ENCODE peak calls at places on chromosomes 11 and 22, in six cellular contexts. One of them, this sample, is unnamed.

GRCh38 chr11:113782134-113782533 is 2.5 kb downstream of the CLDN25 start:
- DNase-seq in transverse colon: no peak
- DNase-seq in IMR-90: no peak
- DNase-seq in HCT116: no peak
- DNase-seq in breast epithelium: no peak
- DNase-seq in adrenal gland: no peak
- DNase-seq in this sample: no peak

GRCh38 chr11:69377029-69377952 is 83.3 kb downstream of the MYEOV start:
- DNase-seq in transverse colon: no peak
- DNase-seq in adrenal gland: no peak
- DNase-seq in HCT116: no peak
- DNase-seq in IMR-90: no peak
- DNase-seq in breast epithelium: no peak
- DNase-seq in this sample: no peak

GRCh38 chr11:72932132-72932570 is 117.9 kb downstream of the ATG16L2 start:
- DNase-seq in HCT116: no peak
- DNase-seq in breast epithelium: no peak
- DNase-seq in transverse colon: no peak
- DNase-seq in adrenal gland: no peak
- DNase-seq in IMR-90: peak
- DNase-seq in this sample: no peak

GRCh38 chr11:4484310-4484709 is 1.9 kb downstream of the OR52K1 start:
- DNase-seq in breast epithelium: no peak
- DNase-seq in transverse colon: no peak
- DNase-seq in adrenal gland: no peak
- DNase-seq in HCT116: no peak
- DNase-seq in IMR-90: no peak
- DNase-seq in this sample: no peak

GRCh38 chr11:38791346-38791961 is 2193.4 kb upstream of the RAG2 start:
- DNase-seq in HCT116: peak
- DNase-seq in breast epithelium: no peak
- DNase-seq in transverse colon: no peak
- DNase-seq in adrenal gland: peak
- DNase-seq in IMR-90: peak
- DNase-seq in this sample: no peak

GRCh38 chr11:44761546-44761961 is 34.8 kb downstream of the TSPAN18 start:
- DNase-seq in adrenal gland: peak
- DNase-seq in breast epithelium: no peak
- DNase-seq in transverse colon: no peak
- DNase-seq in IMR-90: no peak
- DNase-seq in HCT116: no peak
- DNase-seq in this sample: peak

GRCh38 chr22:40190501-40190900 is 12.8 kb downstream of the TNRC6B start:
- DNase-seq in HCT116: no peak
- DNase-seq in adrenal gland: peak
- DNase-seq in transverse colon: no peak
- DNase-seq in breast epithelium: no peak
- DNase-seq in IMR-90: no peak
- DNase-seq in this sample: no peak

GRCh38 chr11:121334973-121335711 is 42.6 kb downstream of the SC5D start:
- DNase-seq in HCT116: no peak
- DNase-seq in breast epithelium: no peak
- DNase-seq in adrenal gland: no peak
- DNase-seq in transverse colon: no peak
- DNase-seq in IMR-90: no peak
- DNase-seq in this sample: no peak

GRCh38 chr11:112989198-112989597 is 28.0 kb downstream of the NCAM1 start:
- DNase-seq in HCT116: no peak
- DNase-seq in transverse colon: no peak
- DNase-seq in IMR-90: no peak
- DNase-seq in breast epithelium: no peak
- DNase-seq in adrenal gland: no peak
- DNase-seq in this sample: no peak

GRCh38 chr11:73189315-73189714 is 28.8 kb upstream of the P2RY2 start:
- DNase-seq in breast epithelium: no peak
- DNase-seq in adrenal gland: no peak
- DNase-seq in IMR-90: no peak
- DNase-seq in HCT116: no peak
- DNase-seq in transverse colon: peak
- DNase-seq in this sample: peak

GRCh38 chr11:72391638-72392423 is 42.5 kb downstream of the CLPB start:
- DNase-seq in HCT116: no peak
- DNase-seq in adrenal gland: no peak
- DNase-seq in transverse colon: no peak
- DNase-seq in breast epithelium: no peak
- DNase-seq in IMR-90: no peak
- DNase-seq in this sample: no peak

GRCh38 chr11:4464216-4465159 is 15.4 kb downstream of the OR52K2 start:
- DNase-seq in HCT116: peak
- DNase-seq in breast epithelium: no peak
- DNase-seq in IMR-90: peak
- DNase-seq in transverse colon: no peak
- DNase-seq in adrenal gland: no peak
- DNase-seq in this sample: no peak

GRCh38 chr22:38732251-38732815 is 23.5 kb downstream of the SUN2 start:
- DNase-seq in IMR-90: no peak
- DNase-seq in adrenal gland: peak
- DNase-seq in transverse colon: no peak
- DNase-seq in HCT116: no peak
- DNase-seq in breast epithelium: no peak
- DNase-seq in this sample: no peak

GRCh38 chr11:110716361-110716760 is 4.1 kb upstream of the ARHGAP20 start:
- DNase-seq in breast epithelium: no peak
- DNase-seq in transverse colon: no peak
- DNase-seq in IMR-90: peak
- DNase-seq in adrenal gland: no peak
- DNase-seq in HCT116: no peak
- DNase-seq in this sample: no peak

GRCh38 chr11:104337273-104337672 is 173.3 kb upstream of the PDGFD start:
- DNase-seq in IMR-90: no peak
- DNase-seq in transverse colon: no peak
- DNase-seq in HCT116: no peak
- DNase-seq in breast epithelium: no peak
- DNase-seq in adrenal gland: peak
- DNase-seq in this sample: no peak

GRCh38 chr11:45828996-45829395 is 18.3 kb upstream of the CRY2 start:
- DNase-seq in transverse colon: no peak
- DNase-seq in adrenal gland: no peak
- DNase-seq in IMR-90: no peak
- DNase-seq in breast epithelium: no peak
- DNase-seq in HCT116: no peak
- DNase-seq in this sample: no peak

GRCh38 chr11:91819743-91820142 is 404.9 kb upstream of the FAT3 start:
- DNase-seq in transverse colon: no peak
- DNase-seq in breast epithelium: no peak
- DNase-seq in HCT116: no peak
- DNase-seq in adrenal gland: no peak
- DNase-seq in IMR-90: no peak
- DNase-seq in this sample: no peak

GRCh38 chr22:32904044-32904443 is 102.5 kb downstream of the TIMP3 start:
- DNase-seq in HCT116: peak
- DNase-seq in transverse colon: peak
- DNase-seq in breast epithelium: no peak
- DNase-seq in IMR-90: peak
- DNase-seq in adrenal gland: no peak
- DNase-seq in this sample: no peak

GRCh38 chr11:4926607-4927006 is 2.5 kb upstream of the OR51G1 start:
- DNase-seq in transverse colon: no peak
- DNase-seq in breast epithelium: no peak
- DNase-seq in IMR-90: peak
- DNase-seq in adrenal gland: no peak
- DNase-seq in HCT116: no peak
- DNase-seq in this sample: no peak

DNA sequence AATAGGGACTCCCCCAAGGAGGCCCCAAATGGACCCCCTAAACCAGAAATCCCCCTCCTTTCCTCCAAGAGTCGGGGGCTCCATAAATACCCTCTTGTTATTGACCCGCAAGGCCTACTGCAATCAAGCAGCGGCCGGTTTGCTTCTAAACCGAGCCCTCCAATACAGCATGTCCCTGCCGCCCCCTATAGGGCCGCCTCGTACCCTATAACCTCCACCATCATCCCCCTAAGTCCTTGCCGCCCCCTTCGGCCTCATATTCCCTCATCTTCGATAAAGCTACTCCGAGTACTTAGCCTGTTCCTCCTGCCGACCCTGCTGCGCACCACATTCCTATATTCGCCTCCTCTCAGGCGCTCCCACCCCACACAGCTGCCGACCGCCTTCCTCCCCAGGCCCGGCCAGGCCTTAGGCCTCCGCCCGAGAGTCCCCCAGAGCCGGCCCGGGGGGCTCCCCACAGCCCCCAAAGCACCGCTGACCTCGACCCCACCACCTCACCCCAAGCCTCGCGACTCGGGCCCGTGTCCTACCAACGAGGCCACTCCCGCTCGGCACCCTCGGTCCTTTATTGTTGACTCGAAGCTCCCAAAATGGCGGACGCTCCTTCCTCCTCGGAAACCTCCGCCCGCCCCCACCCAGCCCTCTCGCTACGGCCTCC is 478 bp downstream of the DDX6 start:
- DNase-seq in breast epithelium: peak
- DNase-seq in adrenal gland: peak
- DNase-seq in IMR-90: peak
- DNase-seq in transverse colon: peak
- DNase-seq in HCT116: no peak
- DNase-seq in this sample: peak
- TF ChIP-seq CTCF in breast epithelium: peak
- TF ChIP-seq CTCF in adrenal gland: peak
- TF ChIP-seq CTCF in IMR-90: peak
- TF ChIP-seq CTCF in transverse colon: peak
- TF ChIP-seq CTCF in HCT116: no peak
- TF ChIP-seq CTCF in this sample: no peak

GRCh38 chr11:77129069-77129840 is 1.2 kb downstream of the MYO7A start:
- DNase-seq in HCT116: no peak
- DNase-seq in transverse colon: no peak
- DNase-seq in IMR-90: no peak
- DNase-seq in adrenal gland: no peak
- DNase-seq in breast epithelium: no peak
- DNase-seq in this sample: no peak

GRCh38 chr11:77127674-77127968 is 425 bp upstream of the MYO7A start:
- DNase-seq in adrenal gland: no peak
- DNase-seq in breast epithelium: no peak
- DNase-seq in IMR-90: no peak
- DNase-seq in HCT116: no peak
- DNase-seq in transverse colon: no peak
- DNase-seq in this sample: no peak

GRCh38 chr11:77126156-77126775 is 1.8 kb upstream of the MYO7A start:
- DNase-seq in adrenal gland: no peak
- DNase-seq in transverse colon: no peak
- DNase-seq in IMR-90: no peak
- DNase-seq in breast epithelium: no peak
- DNase-seq in HCT116: no peak
- DNase-seq in this sample: no peak

GRCh38 chr11:77126861-77127673 is 979 bp upstream of the MYO7A start:
- DNase-seq in adrenal gland: peak
- DNase-seq in transverse colon: peak
- DNase-seq in IMR-90: peak
- DNase-seq in HCT116: no peak
- DNase-seq in breast epithelium: no peak
- DNase-seq in this sample: no peak

DNA sequence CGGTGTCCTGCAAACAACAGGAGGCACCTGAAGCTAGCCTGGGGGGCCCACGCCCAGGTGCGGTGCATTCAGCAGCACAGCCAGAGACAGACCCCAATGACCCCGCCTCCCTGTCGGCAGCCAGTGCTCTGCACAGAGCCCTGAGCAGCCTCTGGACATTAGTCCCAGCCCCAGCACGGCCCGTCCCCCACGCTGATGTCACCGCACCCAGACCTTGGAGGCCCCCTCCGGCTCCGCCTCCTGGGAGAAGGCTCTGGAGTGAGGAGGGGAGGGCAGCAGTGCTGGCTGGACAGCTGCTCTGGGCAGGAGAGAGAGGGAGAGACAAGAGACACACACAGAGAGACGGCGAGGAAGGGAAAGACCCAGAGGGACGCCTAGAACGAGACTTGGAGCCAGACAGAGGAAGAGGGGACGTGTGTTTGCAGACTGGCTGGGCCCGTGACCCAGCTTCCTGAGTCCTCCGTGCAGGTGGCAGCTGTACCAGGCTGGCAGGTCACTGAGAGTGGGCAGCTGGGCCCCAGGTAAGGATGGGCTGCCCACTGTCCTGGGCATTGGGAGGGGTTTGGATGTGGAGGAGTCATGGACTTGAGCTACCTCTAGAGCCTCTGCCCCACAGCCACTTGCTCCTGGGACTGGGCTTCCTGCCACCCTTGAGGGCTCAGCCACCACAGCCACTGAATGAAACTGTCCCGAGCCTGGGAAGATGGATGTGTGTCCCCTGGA is at the start of gene MYO7A:
- DNase-seq in adrenal gland: peak
- DNase-seq in transverse colon: peak
- DNase-seq in HCT116: no peak
- DNase-seq in breast epithelium: no peak
- DNase-seq in IMR-90: peak
- DNase-seq in this sample: no peak
- H3K4me3 ChIP-seq in adrenal gland: peak
- H3K4me3 ChIP-seq in transverse colon: peak
- H3K4me3 ChIP-seq in HCT116: peak
- H3K4me3 ChIP-seq in breast epithelium: peak
- H3K4me3 ChIP-seq in IMR-90: peak
- H3K4me3 ChIP-seq in this sample: no peak

GRCh38 chr11:63670738-63671321 is 346 bp downstream of the ATL3 start:
- DNase-seq in HCT116: no peak
- DNase-seq in adrenal gland: peak
- DNase-seq in IMR-90: no peak
- DNase-seq in breast epithelium: peak
- DNase-seq in transverse colon: peak
- DNase-seq in this sample: peak
- TF ChIP-seq POLR2A in HCT116: no peak
- TF ChIP-seq POLR2A in adrenal gland: no peak
- TF ChIP-seq POLR2A in IMR-90: no peak
- TF ChIP-seq POLR2A in breast epithelium: no peak
- TF ChIP-seq POLR2A in transverse colon: no peak
- TF ChIP-seq POLR2A in this sample: no peak

GRCh38 chr22:26990503-26991189 is 333.3 kb downstream of the MIAT start:
- DNase-seq in breast epithelium: no peak
- DNase-seq in IMR-90: no peak
- DNase-seq in HCT116: no peak
- DNase-seq in adrenal gland: no peak
- DNase-seq in transverse colon: no peak
- DNase-seq in this sample: no peak
- TF ChIP-seq CTCF in breast epithelium: no peak
- TF ChIP-seq CTCF in IMR-90: no peak
- TF ChIP-seq CTCF in HCT116: no peak
- TF ChIP-seq CTCF in adrenal gland: no peak
- TF ChIP-seq CTCF in transverse colon: no peak
- TF ChIP-seq CTCF in this sample: no peak